ENCODE peak calls at places on chromosome 7, in four cellular contexts. One of them, this sample, is unnamed.

GRCh38 chr7:128672927-128673517 is 930 bp downstream of the GARIN1A start:
- DNase-seq in GM20000: peak; percentile 45
- DNase-seq in neuronal stem cell: no peak
- DNase-seq in M059J: no peak
- DNase-seq in this sample: peak; percentile 49

GRCh38 chr7:44750921-44751571 is 2.4 kb downstream of the ZMIZ2 start:
- DNase-seq in GM20000: peak; percentile 91
- DNase-seq in neuronal stem cell: no peak
- DNase-seq in M059J: peak; percentile 39
- DNase-seq in this sample: no peak

GRCh38 chr7:50533849-50534248 is 31.4 kb downstream of the DDC start:
- DNase-seq in GM20000: no peak
- DNase-seq in neuronal stem cell: no peak
- DNase-seq in M059J: peak; percentile 11
- DNase-seq in this sample: no peak

GRCh38 chr7:70353310-70353947 is 755.2 kb downstream of the AUTS2 start:
- DNase-seq in GM20000: no peak
- DNase-seq in neuronal stem cell: no peak
- DNase-seq in M059J: no peak
- DNase-seq in this sample: no peak

GRCh38 chr7:517848-518629 is 1.6 kb downstream of the PDGFA start:
- DNase-seq in GM20000: no peak
- DNase-seq in neuronal stem cell: peak; percentile 35
- DNase-seq in M059J: peak; percentile 49
- DNase-seq in this sample: peak; percentile 60

GRCh38 chr7:101678713-101679112 is 49.6 kb upstream of the MYL10 start:
- DNase-seq in GM20000: no peak
- DNase-seq in neuronal stem cell: no peak
- DNase-seq in M059J: peak; percentile 95
- DNase-seq in this sample: no peak

GRCh38 chr7:17274551-17275245 is 23.8 kb upstream of the AHR start:
- DNase-seq in GM20000: no peak
- DNase-seq in neuronal stem cell: no peak
- DNase-seq in M059J: peak; percentile 95
- DNase-seq in this sample: no peak

GRCh38 chr7:2943851-2944601 is 99.6 kb downstream of the CARD11 start:
- DNase-seq in GM20000: no peak
- DNase-seq in neuronal stem cell: no peak
- DNase-seq in M059J: no peak
- DNase-seq in this sample: no peak

GRCh38 chr7:120725376-120726039 is 132.4 kb downstream of the TSPAN12 start:
- DNase-seq in GM20000: peak; percentile 27
- DNase-seq in neuronal stem cell: no peak
- DNase-seq in M059J: peak; percentile 28
- DNase-seq in this sample: peak; percentile 34

GRCh38 chr7:143315782-143316181 is at the start of gene CLCN1:
- DNase-seq in GM20000: no peak
- DNase-seq in neuronal stem cell: no peak
- DNase-seq in M059J: no peak
- DNase-seq in this sample: no peak

GRCh38 chr7:17608114-17608833 is 309.8 kb downstream of the AHR start:
- DNase-seq in GM20000: no peak
- DNase-seq in neuronal stem cell: no peak
- DNase-seq in M059J: peak; percentile 88
- DNase-seq in this sample: no peak

GRCh38 chr7:64314493-64315020 is 796 bp downstream of the ZNF736 start:
- DNase-seq in GM20000: no peak
- DNase-seq in neuronal stem cell: no peak
- DNase-seq in M059J: no peak
- DNase-seq in this sample: no peak

GRCh38 chr7:29620531-29620930 is 56.9 kb downstream of the PRR15 start:
- DNase-seq in GM20000: no peak
- DNase-seq in neuronal stem cell: no peak
- DNase-seq in M059J: no peak
- DNase-seq in this sample: no peak

GRCh38 chr7:36280840-36281812 is 108.5 kb upstream of the ANLN start:
- DNase-seq in GM20000: no peak
- DNase-seq in neuronal stem cell: no peak
- DNase-seq in M059J: peak; percentile 88
- DNase-seq in this sample: no peak

This sample was measured in retina.